ENCODE peak calls at places on chromosomes 12 and 14, in four cellular contexts. One of them, this sample, is unnamed.

GRCh38 chr12:93322784-93323183 is 54.9 kb upstream of the NUDT4 start:
- DNase-seq in IMR-90: peak
- DNase-seq in H9: no peak
- DNase-seq in H1: no peak
- DNase-seq in this sample: peak

GRCh38 chr12:62191747-62192485 is 68.3 kb upstream of the USP15 start:
- DNase-seq in IMR-90: no peak
- DNase-seq in H9: peak
- DNase-seq in H1: no peak
- DNase-seq in this sample: peak

GRCh38 chr12:42744539-42745156 is 155.1 kb upstream of the PRICKLE1 start:
- DNase-seq in IMR-90: no peak
- DNase-seq in H9: no peak
- DNase-seq in H1: no peak
- DNase-seq in this sample: peak

GRCh38 chr14:78131201-78131600 is 39.0 kb upstream of the NRXN3 start:
- DNase-seq in IMR-90: no peak
- DNase-seq in H9: no peak
- DNase-seq in H1: no peak
- DNase-seq in this sample: no peak

GRCh38 chr12:52519826-52520662 is at the start of gene KRT5:
- DNase-seq in IMR-90: no peak
- DNase-seq in H9: no peak
- DNase-seq in H1: no peak
- DNase-seq in this sample: no peak

GRCh38 chr12:94405378-94406116 is 54.1 kb downstream of the CEP83 start:
- DNase-seq in IMR-90: no peak
- DNase-seq in H9: no peak
- DNase-seq in H1: no peak
- DNase-seq in this sample: no peak

GRCh38 chr14:24315807-24316596 is 4.7 kb downstream of the LTB4R start:
- DNase-seq in IMR-90: no peak
- DNase-seq in H9: peak
- DNase-seq in H1: no peak
- DNase-seq in this sample: peak

GRCh38 chr12:13097526-13097925 is 5.9 kb downstream of the GSG1 start:
- DNase-seq in IMR-90: no peak
- DNase-seq in H9: no peak
- DNase-seq in H1: no peak
- DNase-seq in this sample: no peak

GRCh38 chr14:90759370-90760054 is 56.7 kb downstream of the TTC7B start:
- DNase-seq in IMR-90: no peak
- DNase-seq in H9: no peak
- DNase-seq in H1: no peak
- DNase-seq in this sample: no peak

GRCh38 chr12:121590476-121591143 is 9.8 kb upstream of the KDM2B start:
- DNase-seq in IMR-90: peak
- DNase-seq in H9: no peak
- DNase-seq in H1: no peak
- DNase-seq in this sample: peak

GRCh38 chr12:47856094-47856493 is 36.4 kb upstream of the HDAC7 start:
- DNase-seq in IMR-90: no peak
- DNase-seq in H9: no peak
- DNase-seq in H1: no peak
- DNase-seq in this sample: no peak

GRCh38 chr14:105204206-105204930 is 23.3 kb upstream of the NUDT14 start:
- DNase-seq in IMR-90: no peak
- DNase-seq in H9: no peak
- DNase-seq in H1: no peak
- DNase-seq in this sample: no peak

GRCh38 chr12:44507471-44507870 is 368.6 kb downstream of the NELL2 start:
- DNase-seq in IMR-90: no peak
- DNase-seq in H9: no peak
- DNase-seq in H1: no peak
- DNase-seq in this sample: no peak

GRCh38 chr12:105861232-105861631 is 277.5 kb downstream of the NUAK1 start:
- DNase-seq in IMR-90: no peak
- DNase-seq in H9: no peak
- DNase-seq in H1: no peak
- DNase-seq in this sample: no peak

GRCh38 chr14:34833545-34834523 is 41.3 kb downstream of the BAZ1A start:
- DNase-seq in IMR-90: no peak
- DNase-seq in H9: no peak
- DNase-seq in H1: no peak
- DNase-seq in this sample: no peak

GRCh38 chr14:47297374-47297773 is 378.0 kb downstream of the MDGA2 start:
- DNase-seq in IMR-90: no peak
- DNase-seq in H9: no peak
- DNase-seq in H1: no peak
- DNase-seq in this sample: no peak

GRCh38 chr12:22981711-22982110 is 356.7 kb downstream of the ETNK1 start:
- DNase-seq in IMR-90: peak
- DNase-seq in H9: no peak
- DNase-seq in H1: no peak
- DNase-seq in this sample: peak

GRCh38 chr12:104307655-104308000 is 4.1 kb downstream of the EID3 start:
- DNase-seq in IMR-90: no peak
- DNase-seq in H9: no peak
- DNase-seq in H1: no peak
- DNase-seq in this sample: no peak

GRCh38 chr12:95739561-95740313 is 50.8 kb downstream of the NTN4 start:
- DNase-seq in IMR-90: no peak
- DNase-seq in H9: no peak
- DNase-seq in H1: no peak
- DNase-seq in this sample: no peak

GRCh38 chr14:41349289-41349910 is 257.3 kb upstream of the LRFN5 start:
- DNase-seq in IMR-90: no peak
- DNase-seq in H9: peak
- DNase-seq in H1: no peak
- DNase-seq in this sample: no peak

GRCh38 chr12:20628999-20629398 is 66.1 kb upstream of the SLCO1C1 start:
- DNase-seq in IMR-90: no peak
- DNase-seq in H9: no peak
- DNase-seq in H1: no peak
- DNase-seq in this sample: no peak

GRCh38 chr14:23882884-23883283 is 70.7 kb upstream of the DHRS4 start:
- DNase-seq in IMR-90: no peak
- DNase-seq in H9: no peak
- DNase-seq in H1: no peak
- DNase-seq in this sample: no peak

DNA sequence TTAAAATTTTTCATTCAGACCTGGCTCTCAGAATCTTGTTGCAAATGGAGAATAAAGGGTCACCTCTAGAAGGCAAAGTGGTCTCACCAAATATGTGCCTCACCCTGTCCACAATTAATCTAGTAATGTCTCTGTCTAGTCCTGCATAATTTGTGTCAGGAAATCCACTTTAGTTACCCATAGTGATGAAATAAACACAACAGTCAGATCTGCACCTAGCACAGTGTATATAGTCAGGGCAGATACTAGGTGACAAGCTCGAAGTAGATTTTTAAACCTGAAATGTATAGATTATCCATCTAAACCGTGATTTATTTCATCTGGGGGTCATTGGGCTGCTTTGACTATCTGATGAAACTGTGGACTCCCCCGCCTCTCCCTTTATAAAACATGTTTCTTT is 15.9 kb upstream of the FLVCR2 start:
- DNase-seq in IMR-90: no peak
- DNase-seq in H9: no peak
- DNase-seq in H1: no peak
- DNase-seq in this sample: no peak
- H3K56ac ChIP-seq in IMR-90: no peak
- H3K56ac ChIP-seq in H9: no peak
- H3K56ac ChIP-seq in H1: no peak
- H3K56ac ChIP-seq in this sample: no peak

GRCh38 chr12:131282292-131283080 is 328.8 kb downstream of the ADGRD1 start:
- DNase-seq in IMR-90: no peak
- DNase-seq in H9: no peak
- DNase-seq in H1: no peak
- DNase-seq in this sample: no peak

GRCh38 chr12:131290255-131290959 is 336.7 kb downstream of the ADGRD1 start:
- DNase-seq in IMR-90: no peak
- DNase-seq in H9: no peak
- DNase-seq in H1: no peak
- DNase-seq in this sample: no peak

GRCh38 chr12:131283191-131283861 is 329.6 kb downstream of the ADGRD1 start:
- DNase-seq in IMR-90: no peak
- DNase-seq in H9: no peak
- DNase-seq in H1: no peak
- DNase-seq in this sample: no peak

GRCh38 chr12:131287015-131287937 is 333.6 kb downstream of the ADGRD1 start:
- DNase-seq in IMR-90: no peak
- DNase-seq in H9: no peak
- DNase-seq in H1: no peak
- DNase-seq in this sample: no peak

DNA sequence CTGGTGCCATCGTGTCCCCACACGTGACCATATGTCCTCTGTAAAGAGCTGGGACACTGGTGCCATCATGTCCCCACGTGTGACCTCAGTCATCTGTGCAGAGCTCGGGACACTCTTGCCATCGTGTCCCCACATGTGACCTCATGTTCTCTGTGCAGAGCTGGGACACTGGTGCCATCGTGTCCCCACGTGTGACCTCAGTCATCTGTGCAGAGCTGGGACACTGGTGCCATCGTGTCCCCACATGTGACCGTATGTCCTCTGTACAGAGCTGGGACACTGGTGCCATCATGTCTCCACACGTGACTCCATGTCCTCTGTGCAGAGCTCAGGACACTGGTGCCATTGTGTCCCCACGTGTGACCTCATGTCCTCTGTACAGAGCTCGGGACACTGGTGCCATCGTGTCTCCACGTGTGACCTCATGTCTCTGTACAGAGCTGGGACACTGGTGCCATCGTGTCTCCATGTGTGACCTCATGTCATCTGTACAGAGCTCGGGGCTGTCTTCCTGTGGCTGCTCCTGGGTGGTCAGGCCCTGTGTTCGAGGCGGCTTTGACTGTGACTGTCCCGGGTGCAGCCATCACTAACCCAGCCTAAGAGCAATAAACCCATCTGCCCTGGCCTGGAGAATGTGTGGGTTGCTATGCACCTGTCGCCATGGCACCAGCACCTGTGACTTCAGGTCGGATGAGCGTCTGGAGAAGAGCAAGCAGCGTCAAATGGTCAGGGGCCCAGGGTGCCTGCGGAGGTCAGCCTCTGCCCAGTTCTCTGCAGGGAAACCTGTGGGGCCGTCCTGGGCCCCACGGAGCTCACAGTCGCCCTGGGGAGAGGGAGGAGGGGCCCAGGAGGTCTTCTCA is 334.5 kb downstream of the ADGRD1 start:
- DNase-seq in IMR-90: no peak
- DNase-seq in H9: no peak
- DNase-seq in H1: no peak
- DNase-seq in this sample: no peak
- H3K23ac ChIP-seq in IMR-90: no peak
- H3K23ac ChIP-seq in H9: no peak
- H3K23ac ChIP-seq in H1: no peak
- H3K23ac ChIP-seq in this sample: no peak

GRCh38 chr14:74301594-74302159 is 1.1 kb downstream of the ABCD4 start:
- DNase-seq in IMR-90: no peak
- DNase-seq in H9: no peak
- DNase-seq in H1: no peak
- DNase-seq in this sample: no peak
- H3K56ac ChIP-seq in IMR-90: no peak
- H3K56ac ChIP-seq in H9: no peak
- H3K56ac ChIP-seq in H1: no peak
- H3K56ac ChIP-seq in this sample: peak

GRCh38 chr14:86088156-86088555 is 558.2 kb downstream of the FLRT2 start:
- DNase-seq in IMR-90: no peak
- DNase-seq in H9: no peak
- DNase-seq in H1: no peak
- DNase-seq in this sample: no peak
- H3K23ac ChIP-seq in IMR-90: no peak
- H3K23ac ChIP-seq in H9: no peak
- H3K23ac ChIP-seq in H1: no peak
- H3K23ac ChIP-seq in this sample: no peak

GRCh38 chr14:55323910-55324309 is 52.7 kb downstream of the FBXO34 start:
- DNase-seq in IMR-90: no peak
- DNase-seq in H9: no peak
- DNase-seq in H1: no peak
- DNase-seq in this sample: no peak

GRCh38 chr14:55324812-55325211 is 53.6 kb downstream of the FBXO34 start:
- DNase-seq in IMR-90: no peak
- DNase-seq in H9: no peak
- DNase-seq in H1: no peak
- DNase-seq in this sample: no peak

GRCh38 chr14:55329999-55330710 is 58.9 kb downstream of the FBXO34 start:
- DNase-seq in IMR-90: peak
- DNase-seq in H9: no peak
- DNase-seq in H1: no peak
- DNase-seq in this sample: no peak

GRCh38 chr14:55328317-55328716 is 57.1 kb downstream of the FBXO34 start:
- DNase-seq in IMR-90: peak
- DNase-seq in H9: no peak
- DNase-seq in H1: no peak
- DNase-seq in this sample: no peak

DNA sequence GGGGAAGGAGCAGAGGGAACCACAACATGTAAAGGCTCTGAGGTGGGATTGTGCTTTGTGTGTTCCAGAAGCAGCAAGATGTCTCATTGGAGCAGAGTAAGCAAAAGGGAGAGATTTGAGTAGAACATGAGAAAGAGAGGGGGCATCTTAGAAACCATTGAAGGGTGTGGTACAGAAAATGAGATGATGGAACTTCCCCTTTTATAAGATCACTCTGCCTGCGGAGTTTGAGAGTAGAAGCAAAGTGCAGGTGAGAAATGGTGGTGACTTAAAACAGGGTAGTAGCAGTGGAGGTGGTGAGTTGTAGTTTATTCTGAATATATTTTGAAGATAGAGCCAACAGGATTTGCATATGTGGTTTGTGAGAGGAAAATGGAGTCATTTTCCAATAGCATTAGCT is 56.0 kb downstream of the FBXO34 start:
- DNase-seq in IMR-90: no peak
- DNase-seq in H9: no peak
- DNase-seq in H1: no peak
- DNase-seq in this sample: no peak
- H3K56ac ChIP-seq in IMR-90: no peak
- H3K56ac ChIP-seq in H9: no peak
- H3K56ac ChIP-seq in H1: no peak
- H3K56ac ChIP-seq in this sample: no peak

DNA sequence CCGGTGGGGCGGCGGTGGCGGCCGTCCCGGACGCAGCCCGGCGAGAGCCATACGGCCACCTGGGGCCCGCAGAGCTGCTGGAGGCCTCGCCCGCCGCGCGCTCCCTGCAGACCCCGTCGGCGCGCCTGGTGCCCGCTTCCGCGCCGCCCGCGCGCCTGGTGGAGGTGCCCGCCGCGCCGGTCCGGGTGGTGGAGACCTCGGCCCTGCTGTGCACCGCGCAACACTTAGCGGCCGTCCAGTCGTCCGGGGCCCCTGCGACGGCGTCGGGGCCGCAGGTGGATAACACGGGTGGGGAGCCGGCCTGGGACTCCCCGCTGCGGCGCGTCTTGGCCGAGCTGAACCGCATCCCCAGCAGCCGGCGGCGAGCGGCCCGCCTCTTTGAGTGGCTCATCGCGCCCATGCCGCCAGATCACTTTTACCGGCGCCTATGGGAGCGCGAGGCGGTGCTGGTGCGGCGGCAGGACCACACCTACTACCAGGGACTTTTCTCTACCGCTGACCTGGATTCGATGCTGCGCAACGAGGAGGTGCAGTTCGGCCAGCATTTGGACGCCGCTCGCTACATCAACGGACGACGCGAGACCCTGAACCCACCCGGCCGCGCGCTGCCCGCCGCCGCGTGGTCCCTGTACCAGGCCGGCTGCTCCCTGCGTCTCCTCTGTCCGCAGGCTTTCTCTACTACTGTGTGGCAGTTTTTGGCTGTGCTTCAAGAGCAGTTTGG is 683 bp downstream of the RIOX1 start:
- DNase-seq in IMR-90: peak
- DNase-seq in H9: peak
- DNase-seq in H1: no peak
- DNase-seq in this sample: peak
- H3K23ac ChIP-seq in IMR-90: peak
- H3K23ac ChIP-seq in H9: no peak
- H3K23ac ChIP-seq in H1: no peak
- H3K23ac ChIP-seq in this sample: peak